ENCODE peak calls at places on chromosomes 16 and 17, in four cellular contexts. One of them, this sample, is unnamed.

GRCh38 chr17:51397361-51398127 is 137.2 kb downstream of the UTP18 start:
- DNase-seq in SW480: peak
- DNase-seq in globus pallidus: no peak
- DNase-seq in left ventricle myocardium inferior: no peak
- DNase-seq in this sample: no peak

GRCh38 chr17:28327709-28328108 is 7.6 kb downstream of the IFT20 start:
- DNase-seq in globus pallidus: no peak
- DNase-seq in left ventricle myocardium inferior: no peak
- DNase-seq in SW480: no peak
- DNase-seq in this sample: no peak

GRCh38 chr17:969767-970387 is 9.7 kb downstream of the NXN start:
- DNase-seq in left ventricle myocardium inferior: no peak
- DNase-seq in SW480: no peak
- DNase-seq in globus pallidus: no peak
- DNase-seq in this sample: no peak

GRCh38 chr16:67431077-67431804 is at the start of gene HSD11B2:
- DNase-seq in globus pallidus: peak
- DNase-seq in SW480: peak
- DNase-seq in left ventricle myocardium inferior: peak
- DNase-seq in this sample: peak

GRCh38 chr16:8937803-8938202 is 25.9 kb downstream of the USP7 start:
- DNase-seq in globus pallidus: no peak
- DNase-seq in SW480: no peak
- DNase-seq in left ventricle myocardium inferior: no peak
- DNase-seq in this sample: no peak

GRCh38 chr17:55307879-55308278 is 43.1 kb downstream of the HLF start:
- DNase-seq in globus pallidus: no peak
- DNase-seq in left ventricle myocardium inferior: no peak
- DNase-seq in SW480: no peak
- DNase-seq in this sample: no peak

GRCh38 chr16:28098959-28099945 is 35.7 kb upstream of the GSG1L start:
- DNase-seq in globus pallidus: peak
- DNase-seq in SW480: no peak
- DNase-seq in left ventricle myocardium inferior: no peak
- DNase-seq in this sample: no peak

GRCh38 chr17:33564146-33564545 is 271.1 kb upstream of the ASIC2 start:
- DNase-seq in left ventricle myocardium inferior: no peak
- DNase-seq in SW480: no peak
- DNase-seq in globus pallidus: no peak
- DNase-seq in this sample: no peak

GRCh38 chr17:40914456-40914855 is 23.0 kb downstream of the KRT23 start:
- DNase-seq in left ventricle myocardium inferior: no peak
- DNase-seq in SW480: no peak
- DNase-seq in globus pallidus: no peak
- DNase-seq in this sample: no peak

GRCh38 chr17:78276499-78276898 is 45.1 kb downstream of the TMEM235 start:
- DNase-seq in SW480: no peak
- DNase-seq in left ventricle myocardium inferior: no peak
- DNase-seq in globus pallidus: no peak
- DNase-seq in this sample: no peak

GRCh38 chr16:11231367-11231970 is 24.5 kb downstream of the SOCS1 start:
- DNase-seq in SW480: no peak
- DNase-seq in globus pallidus: no peak
- DNase-seq in left ventricle myocardium inferior: no peak
- DNase-seq in this sample: no peak

GRCh38 chr17:82531431-82531881 is 11.9 kb downstream of the FOXK2 start:
- DNase-seq in SW480: no peak
- DNase-seq in left ventricle myocardium inferior: no peak
- DNase-seq in globus pallidus: no peak
- DNase-seq in this sample: no peak

GRCh38 chr16:66478733-66479511 is 51.8 kb downstream of the BEAN1 start:
- DNase-seq in SW480: peak
- DNase-seq in globus pallidus: peak
- DNase-seq in left ventricle myocardium inferior: peak
- DNase-seq in this sample: peak

GRCh38 chr17:45692661-45693060 is 91.5 kb upstream of the CRHR1 start:
- DNase-seq in SW480: no peak
- DNase-seq in left ventricle myocardium inferior: no peak
- DNase-seq in globus pallidus: no peak
- DNase-seq in this sample: no peak

GRCh38 chr17:74198694-74199093 is 4.8 kb upstream of the RPL38 start:
- DNase-seq in globus pallidus: no peak
- DNase-seq in SW480: no peak
- DNase-seq in left ventricle myocardium inferior: no peak
- DNase-seq in this sample: no peak

GRCh38 chr16:62283-62682 is 8.7 kb downstream of the SNRNP25 start:
- DNase-seq in globus pallidus: no peak
- DNase-seq in left ventricle myocardium inferior: no peak
- DNase-seq in SW480: no peak
- DNase-seq in this sample: peak

GRCh38 chr17:77163001-77163400 is 22.2 kb downstream of the SEC14L1 start:
- DNase-seq in SW480: no peak
- DNase-seq in globus pallidus: no peak
- DNase-seq in left ventricle myocardium inferior: no peak
- DNase-seq in this sample: no peak

GRCh38 chr16:66262253-66263167 is 104.0 kb upstream of the CDH5 start:
- DNase-seq in globus pallidus: no peak
- DNase-seq in SW480: no peak
- DNase-seq in left ventricle myocardium inferior: peak
- DNase-seq in this sample: peak

GRCh38 chr17:30291571-30292489 is at the start of gene BLMH:
- DNase-seq in globus pallidus: peak
- DNase-seq in SW480: peak
- DNase-seq in left ventricle myocardium inferior: peak
- DNase-seq in this sample: peak

GRCh38 chr16:13289515-13289914 is 388.1 kb downstream of the SHISA9 start:
- DNase-seq in globus pallidus: no peak
- DNase-seq in SW480: no peak
- DNase-seq in left ventricle myocardium inferior: no peak
- DNase-seq in this sample: no peak

GRCh38 chr17:41816637-41817320 is 4.0 kb downstream of the FKBP10 start:
- DNase-seq in globus pallidus: no peak
- DNase-seq in SW480: no peak
- DNase-seq in left ventricle myocardium inferior: no peak
- DNase-seq in this sample: no peak

GRCh38 chr16:2846511-2847310 is 11.3 kb downstream of the PRSS22 start:
- DNase-seq in left ventricle myocardium inferior: no peak
- DNase-seq in globus pallidus: no peak
- DNase-seq in SW480: peak
- DNase-seq in this sample: no peak

GRCh38 chr17:67503184-67503583 is 126.1 kb downstream of the PITPNC1 start:
- DNase-seq in SW480: peak
- DNase-seq in globus pallidus: no peak
- DNase-seq in left ventricle myocardium inferior: no peak
- DNase-seq in this sample: no peak